ENCODE peak calls at places on chromosomes 2 and 18, in four cellular contexts. One of them, this sample, is unnamed.

GRCh38 chr2:28507806-28508764 is 12.2 kb downstream of the PLB1 start:
- ATAC-seq in lower lobe of right lung: peak
- ATAC-seq in CD8-positive, alpha-beta T cell: peak
- ATAC-seq in upper lobe of right lung: peak
- ATAC-seq in this sample: peak

GRCh38 chr18:55856191-55856590 is 268.2 kb upstream of the TCF4 start:
- ATAC-seq in lower lobe of right lung: no peak
- ATAC-seq in CD8-positive, alpha-beta T cell: no peak
- ATAC-seq in upper lobe of right lung: no peak
- ATAC-seq in this sample: peak

GRCh38 chr2:47890711-47891368 is 15.5 kb downstream of the FBXO11 start:
- ATAC-seq in lower lobe of right lung: no peak
- ATAC-seq in CD8-positive, alpha-beta T cell: no peak
- ATAC-seq in upper lobe of right lung: no peak
- ATAC-seq in this sample: no peak

GRCh38 chr2:108219688-108220087 is 20.1 kb upstream of the SULT1C3 start:
- ATAC-seq in lower lobe of right lung: no peak
- ATAC-seq in CD8-positive, alpha-beta T cell: no peak
- ATAC-seq in upper lobe of right lung: no peak
- ATAC-seq in this sample: no peak

GRCh38 chr18:32319084-32319483 is 129.2 kb downstream of the MEP1B start:
- ATAC-seq in lower lobe of right lung: peak
- ATAC-seq in CD8-positive, alpha-beta T cell: no peak
- ATAC-seq in upper lobe of right lung: no peak
- ATAC-seq in this sample: no peak

GRCh38 chr2:236621786-236622185 is 52.2 kb downstream of the ACKR3 start:
- ATAC-seq in lower lobe of right lung: no peak
- ATAC-seq in CD8-positive, alpha-beta T cell: no peak
- ATAC-seq in upper lobe of right lung: no peak
- ATAC-seq in this sample: no peak

GRCh38 chr2:11068856-11069526 is 86.3 kb upstream of the SLC66A3 start:
- ATAC-seq in lower lobe of right lung: no peak
- ATAC-seq in CD8-positive, alpha-beta T cell: no peak
- ATAC-seq in upper lobe of right lung: no peak
- ATAC-seq in this sample: no peak

GRCh38 chr2:56680971-56681631 is 497.3 kb downstream of the CCDC85A start:
- ATAC-seq in lower lobe of right lung: no peak
- ATAC-seq in CD8-positive, alpha-beta T cell: no peak
- ATAC-seq in upper lobe of right lung: no peak
- ATAC-seq in this sample: no peak

GRCh38 chr2:64792310-64792709 is 138.6 kb upstream of the SERTAD2 start:
- ATAC-seq in lower lobe of right lung: no peak
- ATAC-seq in CD8-positive, alpha-beta T cell: no peak
- ATAC-seq in upper lobe of right lung: no peak
- ATAC-seq in this sample: no peak

GRCh38 chr2:233061591-233062446 is 1.7 kb downstream of the INPP5D start:
- ATAC-seq in lower lobe of right lung: peak
- ATAC-seq in CD8-positive, alpha-beta T cell: peak
- ATAC-seq in upper lobe of right lung: peak
- ATAC-seq in this sample: no peak

GRCh38 chr2:37105150-37105549 is 20.8 kb downstream of the GPATCH11 start:
- ATAC-seq in lower lobe of right lung: no peak
- ATAC-seq in CD8-positive, alpha-beta T cell: no peak
- ATAC-seq in upper lobe of right lung: no peak
- ATAC-seq in this sample: no peak

GRCh38 chr18:500230-500555 is 308 bp downstream of the COLEC12 start:
- ATAC-seq in lower lobe of right lung: peak
- ATAC-seq in CD8-positive, alpha-beta T cell: no peak
- ATAC-seq in upper lobe of right lung: peak
- ATAC-seq in this sample: no peak

GRCh38 chr2:101850450-101850849 is 141.3 kb upstream of the IL1R2 start:
- ATAC-seq in lower lobe of right lung: no peak
- ATAC-seq in CD8-positive, alpha-beta T cell: no peak
- ATAC-seq in upper lobe of right lung: no peak
- ATAC-seq in this sample: peak

GRCh38 chr2:18834341-18834740 is 245.0 kb upstream of the NT5C1B start:
- ATAC-seq in lower lobe of right lung: no peak
- ATAC-seq in CD8-positive, alpha-beta T cell: no peak
- ATAC-seq in upper lobe of right lung: no peak
- ATAC-seq in this sample: peak

GRCh38 chr18:74316257-74317180 is 880 bp downstream of the C18orf63 start:
- ATAC-seq in lower lobe of right lung: peak
- ATAC-seq in CD8-positive, alpha-beta T cell: no peak
- ATAC-seq in upper lobe of right lung: peak
- ATAC-seq in this sample: no peak

GRCh38 chr2:65687614-65688013 is 255.2 kb upstream of the SPRED2 start:
- ATAC-seq in lower lobe of right lung: no peak
- ATAC-seq in CD8-positive, alpha-beta T cell: no peak
- ATAC-seq in upper lobe of right lung: no peak
- ATAC-seq in this sample: no peak

GRCh38 chr18:23468753-23469459 is 15.8 kb downstream of the RIOK3 start:
- ATAC-seq in lower lobe of right lung: no peak
- ATAC-seq in CD8-positive, alpha-beta T cell: no peak
- ATAC-seq in upper lobe of right lung: no peak
- ATAC-seq in this sample: peak

GRCh38 chr18:54828986-54829385 is 709 bp downstream of the RAB27B start:
- ATAC-seq in lower lobe of right lung: peak
- ATAC-seq in CD8-positive, alpha-beta T cell: no peak
- ATAC-seq in upper lobe of right lung: no peak
- ATAC-seq in this sample: no peak

GRCh38 chr2:68391099-68391498 is 26.0 kb downstream of the PLEK start:
- ATAC-seq in lower lobe of right lung: peak
- ATAC-seq in CD8-positive, alpha-beta T cell: no peak
- ATAC-seq in upper lobe of right lung: peak
- ATAC-seq in this sample: peak

GRCh38 chr18:78681934-78682333 is 297.7 kb upstream of the SALL3 start:
- ATAC-seq in lower lobe of right lung: no peak
- ATAC-seq in CD8-positive, alpha-beta T cell: no peak
- ATAC-seq in upper lobe of right lung: no peak
- ATAC-seq in this sample: no peak

GRCh38 chr2:142869461-142870106 is 7.9 kb upstream of the KYNU start:
- ATAC-seq in lower lobe of right lung: no peak
- ATAC-seq in CD8-positive, alpha-beta T cell: no peak
- ATAC-seq in upper lobe of right lung: no peak
- ATAC-seq in this sample: no peak

This sample was measured in esophagus mucosa.